ENCODE peak calls at places on chromosome 18, in ten cellular contexts. One of them, this sample, is unnamed.

GRCh38 chr18:59764281-59764680 is 67.1 kb upstream of the CCBE1 start:
- DNase-seq in MM.1S: no peak
- DNase-seq in bronchial epithelial cell: no peak
- DNase-seq in fibroblast of lung: no peak
- DNase-seq in fibroblast of pulmonary artery: no peak
- DNase-seq in AG09309: no peak
- DNase-seq in right atrium auricular region: no peak
- DNase-seq in WERI-Rb-1: no peak
- DNase-seq in ovary: no peak
- DNase-seq in fibroblast of mammary gland: no peak
- DNase-seq in this sample: no peak

GRCh38 chr18:69839989-69840388 is 107.7 kb downstream of the CD226 start:
- DNase-seq in fibroblast of lung: no peak
- DNase-seq in ovary: no peak
- DNase-seq in bronchial epithelial cell: no peak
- DNase-seq in WERI-Rb-1: no peak
- DNase-seq in right atrium auricular region: no peak
- DNase-seq in AG09309: no peak
- DNase-seq in fibroblast of mammary gland: no peak
- DNase-seq in MM.1S: no peak
- DNase-seq in fibroblast of pulmonary artery: no peak
- DNase-seq in this sample: no peak

GRCh38 chr18:80157708-80158343 is 48.8 kb downstream of the ADNP2 start:
- DNase-seq in WERI-Rb-1: peak; percentile 82
- DNase-seq in right atrium auricular region: peak; percentile 78
- DNase-seq in AG09309: no peak
- DNase-seq in fibroblast of mammary gland: peak; percentile 74
- DNase-seq in fibroblast of pulmonary artery: peak; percentile 85
- DNase-seq in fibroblast of lung: peak; percentile 77
- DNase-seq in MM.1S: peak; percentile 27
- DNase-seq in bronchial epithelial cell: peak; percentile 71
- DNase-seq in ovary: peak; percentile 67
- DNase-seq in this sample: peak; percentile 76

GRCh38 chr18:58226476-58226875 is 182.4 kb downstream of the NEDD4L start:
- DNase-seq in WERI-Rb-1: no peak
- DNase-seq in AG09309: no peak
- DNase-seq in fibroblast of mammary gland: no peak
- DNase-seq in right atrium auricular region: no peak
- DNase-seq in fibroblast of lung: no peak
- DNase-seq in MM.1S: no peak
- DNase-seq in bronchial epithelial cell: no peak
- DNase-seq in ovary: no peak
- DNase-seq in fibroblast of pulmonary artery: no peak
- DNase-seq in this sample: no peak

GRCh38 chr18:79849328-79850207 is 51.8 kb downstream of the KCNG2 start:
- DNase-seq in AG09309: no peak
- DNase-seq in ovary: no peak
- DNase-seq in WERI-Rb-1: no peak
- DNase-seq in bronchial epithelial cell: no peak
- DNase-seq in fibroblast of lung: no peak
- DNase-seq in MM.1S: no peak
- DNase-seq in fibroblast of pulmonary artery: no peak
- DNase-seq in right atrium auricular region: peak; percentile 34
- DNase-seq in fibroblast of mammary gland: no peak
- DNase-seq in this sample: no peak

GRCh38 chr18:54647176-54647575 is 56.1 kb downstream of the DYNAP start:
- DNase-seq in ovary: no peak
- DNase-seq in right atrium auricular region: no peak
- DNase-seq in fibroblast of pulmonary artery: peak; percentile 41
- DNase-seq in MM.1S: peak; percentile 37
- DNase-seq in fibroblast of lung: peak; percentile 10
- DNase-seq in WERI-Rb-1: peak; percentile 29
- DNase-seq in fibroblast of mammary gland: peak; percentile 22
- DNase-seq in bronchial epithelial cell: peak; percentile 58
- DNase-seq in AG09309: no peak
- DNase-seq in this sample: peak; percentile 35

GRCh38 chr18:754666-755065 is 42.2 kb upstream of the ENOSF1 start:
- DNase-seq in WERI-Rb-1: no peak
- DNase-seq in fibroblast of mammary gland: no peak
- DNase-seq in bronchial epithelial cell: no peak
- DNase-seq in MM.1S: no peak
- DNase-seq in ovary: no peak
- DNase-seq in fibroblast of pulmonary artery: no peak
- DNase-seq in fibroblast of lung: no peak
- DNase-seq in right atrium auricular region: no peak
- DNase-seq in AG09309: no peak
- DNase-seq in this sample: no peak

GRCh38 chr18:24991661-24992060 is 360.3 kb downstream of the ZNF521 start:
- DNase-seq in WERI-Rb-1: no peak
- DNase-seq in fibroblast of pulmonary artery: no peak
- DNase-seq in right atrium auricular region: no peak
- DNase-seq in bronchial epithelial cell: no peak
- DNase-seq in AG09309: no peak
- DNase-seq in fibroblast of lung: peak; percentile 37
- DNase-seq in ovary: no peak
- DNase-seq in MM.1S: no peak
- DNase-seq in fibroblast of mammary gland: peak; percentile 57
- DNase-seq in this sample: no peak

GRCh38 chr18:23437357-23438045 is 15.6 kb upstream of the RIOK3 start:
- DNase-seq in AG09309: peak; percentile 11
- DNase-seq in MM.1S: peak; percentile 83
- DNase-seq in right atrium auricular region: peak; percentile 84
- DNase-seq in fibroblast of mammary gland: peak; percentile 66
- DNase-seq in bronchial epithelial cell: peak; percentile 55
- DNase-seq in fibroblast of lung: peak; percentile 66
- DNase-seq in ovary: peak; percentile 73
- DNase-seq in WERI-Rb-1: peak; percentile 78
- DNase-seq in fibroblast of pulmonary artery: peak; percentile 71
- DNase-seq in this sample: peak; percentile 75

GRCh38 chr18:48018806-48019295 is 88.4 kb upstream of the SMAD2 start:
- DNase-seq in AG09309: no peak
- DNase-seq in WERI-Rb-1: no peak
- DNase-seq in MM.1S: no peak
- DNase-seq in fibroblast of mammary gland: no peak
- DNase-seq in bronchial epithelial cell: peak; percentile 82
- DNase-seq in fibroblast of pulmonary artery: no peak
- DNase-seq in fibroblast of lung: no peak
- DNase-seq in ovary: no peak
- DNase-seq in right atrium auricular region: no peak
- DNase-seq in this sample: no peak

GRCh38 chr18:59672125-59672769 is 25.0 kb downstream of the CCBE1 start:
- DNase-seq in bronchial epithelial cell: peak; percentile 25
- DNase-seq in fibroblast of pulmonary artery: no peak
- DNase-seq in fibroblast of mammary gland: peak; percentile 53
- DNase-seq in ovary: no peak
- DNase-seq in WERI-Rb-1: no peak
- DNase-seq in AG09309: no peak
- DNase-seq in right atrium auricular region: no peak
- DNase-seq in fibroblast of lung: peak; percentile 83
- DNase-seq in MM.1S: no peak
- DNase-seq in this sample: peak; percentile 53

GRCh38 chr18:79522451-79523220 is 126.9 kb downstream of the NFATC1 start:
- DNase-seq in WERI-Rb-1: no peak
- DNase-seq in fibroblast of mammary gland: no peak
- DNase-seq in ovary: peak; percentile 7
- DNase-seq in bronchial epithelial cell: no peak
- DNase-seq in MM.1S: no peak
- DNase-seq in fibroblast of pulmonary artery: no peak
- DNase-seq in AG09309: no peak
- DNase-seq in fibroblast of lung: no peak
- DNase-seq in right atrium auricular region: peak; percentile 55
- DNase-seq in this sample: no peak

GRCh38 chr18:46754661-46755292 is 2.1 kb downstream of the ST8SIA5 start:
- DNase-seq in right atrium auricular region: peak; percentile 55
- DNase-seq in AG09309: no peak
- DNase-seq in ovary: no peak
- DNase-seq in fibroblast of lung: no peak
- DNase-seq in bronchial epithelial cell: no peak
- DNase-seq in fibroblast of pulmonary artery: no peak
- DNase-seq in WERI-Rb-1: no peak
- DNase-seq in fibroblast of mammary gland: no peak
- DNase-seq in MM.1S: no peak
- DNase-seq in this sample: no peak

GRCh38 chr18:9868857-9869712 is 16.7 kb upstream of the TXNDC2 start:
- DNase-seq in bronchial epithelial cell: no peak
- DNase-seq in fibroblast of mammary gland: no peak
- DNase-seq in WERI-Rb-1: no peak
- DNase-seq in fibroblast of lung: no peak
- DNase-seq in right atrium auricular region: no peak
- DNase-seq in ovary: no peak
- DNase-seq in fibroblast of pulmonary artery: no peak
- DNase-seq in MM.1S: no peak
- DNase-seq in AG09309: no peak
- DNase-seq in this sample: no peak

GRCh38 chr18:32380559-32380958 is 90.1 kb downstream of the GAREM1 start:
- DNase-seq in right atrium auricular region: no peak
- DNase-seq in fibroblast of pulmonary artery: peak; percentile 47
- DNase-seq in AG09309: no peak
- DNase-seq in fibroblast of lung: peak; percentile 34
- DNase-seq in WERI-Rb-1: no peak
- DNase-seq in MM.1S: no peak
- DNase-seq in ovary: no peak
- DNase-seq in fibroblast of mammary gland: peak; percentile 47
- DNase-seq in bronchial epithelial cell: no peak
- DNase-seq in this sample: no peak

DNA sequence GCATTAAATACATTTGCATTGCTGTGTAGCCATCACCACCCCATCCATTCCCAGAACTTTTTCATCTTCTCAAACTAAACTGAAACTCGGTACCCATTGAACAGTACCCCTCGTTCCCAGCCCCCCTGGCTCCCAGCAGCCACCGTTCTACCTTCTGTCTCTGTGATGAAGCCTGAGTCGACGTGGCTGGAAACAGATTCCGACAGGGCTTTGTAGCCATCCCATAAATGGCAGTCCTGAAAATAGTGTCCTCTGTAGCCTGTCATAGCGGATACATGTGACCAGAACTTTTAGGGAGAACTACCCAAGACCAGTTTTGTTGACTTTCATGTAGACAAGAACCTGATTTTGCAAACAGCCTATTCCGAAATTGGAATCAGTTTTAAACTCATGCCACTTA is 59.1 kb downstream of the TSHZ1 start:
- DNase-seq in MM.1S: no peak
- DNase-seq in AG09309: no peak
- DNase-seq in fibroblast of pulmonary artery: no peak
- DNase-seq in fibroblast of lung: no peak
- DNase-seq in bronchial epithelial cell: no peak
- DNase-seq in fibroblast of mammary gland: no peak
- DNase-seq in right atrium auricular region: no peak
- DNase-seq in ovary: no peak
- DNase-seq in WERI-Rb-1: no peak
- DNase-seq in this sample: no peak
- H3K4me3 ChIP-seq in MM.1S: no peak overlapping the region
- H3K4me3 ChIP-seq in AG09309: no peak overlapping the region
- H3K4me3 ChIP-seq in fibroblast of pulmonary artery: no peak overlapping the region
- H3K4me3 ChIP-seq in fibroblast of lung: no peak overlapping the region
- H3K4me3 ChIP-seq in bronchial epithelial cell: no peak overlapping the region
- H3K4me3 ChIP-seq in fibroblast of mammary gland: no peak overlapping the region
- H3K4me3 ChIP-seq in right atrium auricular region: no peak overlapping the region
- H3K4me3 ChIP-seq in ovary: no peak overlapping the region
- H3K4me3 ChIP-seq in WERI-Rb-1: no peak overlapping the region
- H3K4me3 ChIP-seq in this sample: no peak overlapping the region

DNA sequence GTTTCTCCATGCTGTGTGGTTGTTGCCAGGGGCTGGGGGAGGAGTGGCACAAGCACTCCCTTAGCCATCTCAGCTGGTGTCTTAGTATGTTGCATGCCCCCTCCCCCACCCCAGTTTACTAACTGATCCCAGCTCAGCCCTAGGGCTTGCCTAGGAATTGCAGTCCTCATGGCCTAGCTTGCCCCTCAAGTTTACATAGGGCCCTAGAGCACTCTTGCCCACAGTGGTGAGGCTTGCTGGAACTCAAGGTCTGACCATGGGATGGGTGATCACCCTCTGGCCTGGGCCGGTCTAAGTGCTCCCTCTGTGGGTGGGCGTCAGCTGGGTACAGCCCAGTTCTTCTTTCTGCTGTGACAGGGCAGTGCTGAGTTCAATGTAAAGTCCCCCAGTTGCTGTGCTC is 156.1 kb upstream of the PIEZO2 start:
- DNase-seq in fibroblast of mammary gland: no peak
- DNase-seq in WERI-Rb-1: no peak
- DNase-seq in MM.1S: no peak
- DNase-seq in right atrium auricular region: no peak
- DNase-seq in AG09309: no peak
- DNase-seq in ovary: no peak
- DNase-seq in fibroblast of pulmonary artery: no peak
- DNase-seq in bronchial epithelial cell: no peak
- DNase-seq in fibroblast of lung: no peak
- DNase-seq in this sample: no peak
- TF ChIP-seq CTCF in fibroblast of mammary gland: no peak
- TF ChIP-seq CTCF in WERI-Rb-1: no peak
- TF ChIP-seq CTCF in MM.1S: no peak
- TF ChIP-seq CTCF in right atrium auricular region: no peak
- TF ChIP-seq CTCF in AG09309: no peak
- TF ChIP-seq CTCF in ovary: no peak
- TF ChIP-seq CTCF in fibroblast of pulmonary artery: no peak
- TF ChIP-seq CTCF in bronchial epithelial cell: no peak
- TF ChIP-seq CTCF in fibroblast of lung: no peak
- TF ChIP-seq CTCF in this sample: no peak

DNA sequence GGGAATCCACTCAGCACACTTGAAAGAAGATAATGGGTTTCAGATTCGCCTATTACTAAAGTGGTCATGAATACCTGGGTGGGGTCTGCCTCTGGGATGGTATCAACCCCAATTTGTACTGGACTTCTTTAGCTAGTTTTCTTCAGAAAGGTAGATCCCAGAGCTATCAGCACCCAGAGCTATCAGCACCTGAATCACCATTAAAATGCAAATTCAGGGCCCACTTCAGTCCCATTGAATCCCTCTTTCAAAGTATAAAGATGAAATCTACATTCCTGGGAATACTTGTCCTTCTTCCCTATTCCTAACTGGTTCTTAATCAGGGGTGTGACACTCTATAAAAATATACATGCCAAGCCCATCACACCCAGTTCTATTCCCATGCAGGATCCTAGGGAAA is 914.3 kb downstream of the DCC start:
- DNase-seq in right atrium auricular region: no peak
- DNase-seq in fibroblast of mammary gland: no peak
- DNase-seq in fibroblast of lung: no peak
- DNase-seq in bronchial epithelial cell: no peak
- DNase-seq in MM.1S: no peak
- DNase-seq in fibroblast of pulmonary artery: no peak
- DNase-seq in WERI-Rb-1: no peak
- DNase-seq in AG09309: no peak
- DNase-seq in ovary: no peak
- DNase-seq in this sample: no peak
- H3K4me3 ChIP-seq in right atrium auricular region: no peak overlapping the region
- H3K4me3 ChIP-seq in fibroblast of mammary gland: no peak overlapping the region
- H3K4me3 ChIP-seq in fibroblast of lung: no peak overlapping the region
- H3K4me3 ChIP-seq in bronchial epithelial cell: no peak overlapping the region
- H3K4me3 ChIP-seq in MM.1S: no peak overlapping the region
- H3K4me3 ChIP-seq in fibroblast of pulmonary artery: no peak overlapping the region
- H3K4me3 ChIP-seq in WERI-Rb-1: no peak overlapping the region
- H3K4me3 ChIP-seq in AG09309: no peak overlapping the region
- H3K4me3 ChIP-seq in ovary: no peak overlapping the region
- H3K4me3 ChIP-seq in this sample: no peak overlapping the region

DNA sequence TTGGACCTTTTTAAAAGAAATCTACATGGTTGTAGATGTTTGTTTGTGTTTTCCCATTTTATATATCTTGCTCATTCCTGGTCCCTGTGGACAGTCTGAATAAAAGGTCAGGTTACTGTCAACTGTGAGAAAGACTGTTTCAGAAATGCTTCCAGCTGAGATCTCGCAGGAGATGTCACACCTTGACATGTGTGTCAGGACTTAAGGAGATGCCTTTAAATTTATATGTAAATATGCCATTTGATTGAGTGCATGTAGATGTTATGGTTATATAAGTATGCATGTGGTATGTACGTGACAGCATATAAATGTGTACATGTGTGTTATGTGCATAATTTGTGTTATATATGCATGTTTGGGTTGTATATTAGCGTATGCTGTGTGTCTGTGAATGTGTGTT is 2172.3 kb upstream of the CELF4 start:
- DNase-seq in fibroblast of mammary gland: no peak
- DNase-seq in MM.1S: no peak
- DNase-seq in fibroblast of lung: no peak
- DNase-seq in WERI-Rb-1: no peak
- DNase-seq in ovary: no peak
- DNase-seq in bronchial epithelial cell: no peak
- DNase-seq in fibroblast of pulmonary artery: no peak
- DNase-seq in AG09309: no peak
- DNase-seq in right atrium auricular region: no peak
- DNase-seq in this sample: no peak
- TF ChIP-seq CTCF in fibroblast of mammary gland: no peak
- TF ChIP-seq CTCF in MM.1S: no peak
- TF ChIP-seq CTCF in fibroblast of lung: no peak
- TF ChIP-seq CTCF in WERI-Rb-1: no peak
- TF ChIP-seq CTCF in ovary: no peak
- TF ChIP-seq CTCF in bronchial epithelial cell: no peak
- TF ChIP-seq CTCF in fibroblast of pulmonary artery: no peak
- TF ChIP-seq CTCF in AG09309: no peak
- TF ChIP-seq CTCF in right atrium auricular region: no peak
- TF ChIP-seq CTCF in this sample: no peak